ENCODE peak calls at places on chromosomes 3 and 15, in four cellular contexts. I is astrocyte of the spinal cord; M is GF-D8; G is stimulated activated naive CD8-positive, alpha-beta T cell treated with anti-CD3 and anti-CD28 coated beads, Interleukin-15, Interleukin-2, amounts not matched to agents 100 U/mL and 50 U/mL, for 24 hours. V is an unnamed sample.

GRCh38 chr3:43369404-43370345 is 83.3 kb downstream of the SNRK start:
- DNase-seq in I (no peak), M (no peak), G (no peak), V (no peak)

GRCh38 chr15:79208179-79208578 is 74.3 kb upstream of the ANKRD34C start:
- DNase-seq in I (no peak), M (no peak), G (no peak), V (no peak)

GRCh38 chr3:112199622-112200316 is 66.7 kb upstream of the GCSAM start:
- DNase-seq in I (peak), M (no peak), G (no peak), V (no peak)

GRCh38 chr3:43389388-43390254 is 103.3 kb downstream of the SNRK start:
- DNase-seq in I (peak), M (peak), G (peak), V (peak)

GRCh38 chr3:105367063-105367405 is 325 bp downstream of the ALCAM start:
- DNase-seq in I (no peak), M (no peak), G (peak), V (no peak)

GRCh38 chr3:149833241-149833640 is 20.2 kb downstream of the RNF13 start:
- DNase-seq in I (no peak), M (no peak), G (no peak), V (no peak)

GRCh38 chr3:128788268-128788869 is 62.4 kb downstream of the RAB7A start:
- DNase-seq in I (no peak), M (no peak), G (peak), V (no peak)

GRCh38 chr3:52492059-52492458 is 3.1 kb upstream of the STAB1 start:
- DNase-seq in I (no peak), M (no peak), G (no peak), V (no peak)

GRCh38 chr3:13023251-13024055 is 49.8 kb downstream of the IQSEC1 start:
- DNase-seq in I (no peak), M (no peak), G (peak), V (no peak)

GRCh38 chr15:40843885-40844542 is at the start of gene SPINT1:
- DNase-seq in I (no peak), M (no peak), G (peak), V (peak)

GRCh38 chr3:197554196-197554561 is 1.6 kb downstream of the BDH1 start:
- DNase-seq in I (no peak), M (no peak), G (no peak), V (no peak)

GRCh38 chr15:77627067-77627466 is 5.6 kb downstream of the LINGO1 start:
- DNase-seq in I (no peak), M (no peak), G (no peak), V (no peak)

GRCh38 chr3:55349851-55350250 is 137.3 kb downstream of the WNT5A start:
- DNase-seq in I (no peak), M (no peak), G (no peak), V (no peak)

GRCh38 chr3:12896206-12896697 is 54.9 kb upstream of the RPL32 start:
- DNase-seq in I (no peak), M (peak), G (no peak), V (no peak)

GRCh38 chr3:102979682-102980378 is 545.0 kb downstream of the ZPLD1 start:
- DNase-seq in I (peak), M (no peak), G (no peak), V (no peak)

GRCh38 chr3:113151475-113152031 is 59.8 kb upstream of the BOC start:
- DNase-seq in I (peak), M (no peak), G (no peak), V (no peak)

GRCh38 chr15:59174846-59175831 is 31.5 kb upstream of the LDHAL6B start:
- DNase-seq in I (peak), M (no peak), G (peak), V (peak)

GRCh38 chr15:41832875-41833274 is 5.0 kb downstream of the JMJD7 start:
- DNase-seq in I (no peak), M (no peak), G (no peak), V (no peak)

GRCh38 chr3:124883766-124884473 is 3.2 kb downstream of the ITGB5 start:
- DNase-seq in I (peak), M (no peak), G (no peak), V (no peak)

GRCh38 chr3:46710671-46711295 is 6.9 kb downstream of the PRSS50 start:
- DNase-seq in I (no peak), M (no peak), G (no peak), V (no peak)

V was measured in activated T-helper 9 cell treated with anti-CD3 and anti-CD28 coated beads, Interleukin-2, amount 50 U/mL, for 16 hours.